ENCODE peak calls at places on chromosomes 2 and 18, in eight cellular contexts. D, H, K, T, Z, B, F and Q are unnamed samples.

GRCh38 chr2:2148776-2149175 is 182.3 kb downstream of the MYT1L start:
- DNase-seq in D (no peak), H (no peak), K (no peak), T (no peak), Z (no peak), B (no peak), F (no peak), Q (no peak)

GRCh38 chr18:69161383-69162028 is 239.2 kb upstream of the DOK6 start:
- DNase-seq in D (peak; percentile 63), H (peak; percentile 1), K (no peak), T (peak; percentile 48), Z (no peak), B (no peak), F (peak; percentile 5), Q (no peak)

GRCh38 chr2:188395903-188396699 is 104.4 kb downstream of the GULP1 start:
- DNase-seq in D (no peak), H (no peak), K (no peak), T (no peak), Z (no peak), B (no peak), F (no peak), Q (no peak)

GRCh38 chr2:224438726-224439125 is 36.8 kb upstream of the FAM124B start:
- DNase-seq in D (no peak), H (no peak), K (no peak), T (no peak), Z (no peak), B (no peak), F (no peak), Q (no peak)

GRCh38 chr2:231181848-231182247 is 16.6 kb upstream of the ARMC9 start:
- DNase-seq in D (peak; percentile 50), H (peak; percentile 66), K (no peak), T (peak; percentile 48), Z (peak; percentile 90), B (no peak), F (no peak), Q (peak; percentile 88)

GRCh38 chr18:3466051-3466450 is 16.1 kb downstream of the TGIF1 start:
- DNase-seq in D (peak; percentile 90), H (peak; percentile 66), K (no peak), T (peak; percentile 90), Z (no peak), B (peak; percentile 40), F (no peak), Q (no peak)

GRCh38 chr2:84963692-84964405 is 7.1 kb upstream of the KCMF1 start:
- DNase-seq in D (peak; percentile 97), H (peak; percentile 76), K (no peak), T (peak; percentile 85), Z (no peak), B (no peak), F (no peak), Q (no peak)

GRCh38 chr2:144703852-144704324 is 184.0 kb upstream of the ZEB2 start:
- DNase-seq in D (peak; percentile 61), H (peak; percentile 53), K (peak; percentile 20), T (peak; percentile 73), Z (peak; percentile 34), B (peak; percentile 35), F (peak; percentile 9), Q (no peak)

GRCh38 chr2:9095226-9095625 is 91.7 kb upstream of the MBOAT2 start:
- DNase-seq in D (no peak), H (no peak), K (no peak), T (no peak), Z (no peak), B (no peak), F (no peak), Q (no peak)

GRCh38 chr2:9094117-9094516 is 90.6 kb upstream of the MBOAT2 start:
- DNase-seq in D (no peak), H (no peak), K (no peak), T (no peak), Z (no peak), B (no peak), F (no peak), Q (no peak)

GRCh38 chr2:9097239-9097638 is 93.8 kb upstream of the MBOAT2 start:
- DNase-seq in D (no peak), H (no peak), K (no peak), T (no peak), Z (no peak), B (no peak), F (no peak), Q (no peak)

GRCh38 chr2:9096761-9097160 is 93.3 kb upstream of the MBOAT2 start:
- DNase-seq in D (no peak), H (no peak), K (no peak), T (no peak), Z (no peak), B (no peak), F (no peak), Q (no peak)

DNA sequence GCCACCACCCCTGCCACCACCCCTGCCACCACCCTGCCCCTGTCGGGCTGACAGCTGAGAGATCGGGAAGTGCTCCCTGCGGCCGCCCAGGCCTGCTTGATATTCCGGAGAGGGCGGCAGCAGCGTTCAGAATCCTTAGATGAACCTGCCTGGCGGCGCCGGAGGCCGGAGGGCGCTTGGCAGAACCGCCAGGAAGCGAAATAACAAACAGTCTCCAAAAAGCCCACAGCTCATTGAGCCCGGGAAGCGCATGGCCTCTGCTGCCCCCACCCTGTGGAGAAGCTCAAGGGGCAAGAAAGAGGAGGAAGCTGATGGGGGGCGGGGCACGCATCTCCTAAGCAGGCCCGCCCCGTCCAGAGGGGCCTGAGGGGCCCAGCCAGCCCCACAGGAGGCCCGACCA is 92.2 kb upstream of the MBOAT2 start:
- DNase-seq in D (peak; percentile 44), H (no peak), K (no peak), T (peak; percentile 55), Z (no peak), B (no peak), F (no peak), Q (no peak)
- TF ChIP-seq CTCF in D (peak; percentile 42), H (no peak), K (no peak), T (peak; percentile 34), Z (no peak), B (no peak), F (peak; percentile 7), Q (no peak)

GRCh38 chr2:7424481-7424880 is 507.3 kb downstream of the RNF144A start:
- DNase-seq in D (no peak), H (no peak), K (no peak), T (no peak), Z (no peak), B (no peak), F (no peak), Q (no peak)

GRCh38 chr2:7428444-7429204 is 511.4 kb downstream of the RNF144A start:
- DNase-seq in D (no peak), H (no peak), K (no peak), T (no peak), Z (no peak), B (no peak), F (no peak), Q (no peak)

GRCh38 chr2:7430421-7430868 is 513.2 kb downstream of the RNF144A start:
- DNase-seq in D (no peak), H (no peak), K (no peak), T (no peak), Z (no peak), B (no peak), F (no peak), Q (no peak)

GRCh38 chr2:7429733-7430132 is 512.5 kb downstream of the RNF144A start:
- DNase-seq in D (no peak), H (peak; percentile 15), K (no peak), T (no peak), Z (no peak), B (no peak), F (no peak), Q (no peak)

DNA sequence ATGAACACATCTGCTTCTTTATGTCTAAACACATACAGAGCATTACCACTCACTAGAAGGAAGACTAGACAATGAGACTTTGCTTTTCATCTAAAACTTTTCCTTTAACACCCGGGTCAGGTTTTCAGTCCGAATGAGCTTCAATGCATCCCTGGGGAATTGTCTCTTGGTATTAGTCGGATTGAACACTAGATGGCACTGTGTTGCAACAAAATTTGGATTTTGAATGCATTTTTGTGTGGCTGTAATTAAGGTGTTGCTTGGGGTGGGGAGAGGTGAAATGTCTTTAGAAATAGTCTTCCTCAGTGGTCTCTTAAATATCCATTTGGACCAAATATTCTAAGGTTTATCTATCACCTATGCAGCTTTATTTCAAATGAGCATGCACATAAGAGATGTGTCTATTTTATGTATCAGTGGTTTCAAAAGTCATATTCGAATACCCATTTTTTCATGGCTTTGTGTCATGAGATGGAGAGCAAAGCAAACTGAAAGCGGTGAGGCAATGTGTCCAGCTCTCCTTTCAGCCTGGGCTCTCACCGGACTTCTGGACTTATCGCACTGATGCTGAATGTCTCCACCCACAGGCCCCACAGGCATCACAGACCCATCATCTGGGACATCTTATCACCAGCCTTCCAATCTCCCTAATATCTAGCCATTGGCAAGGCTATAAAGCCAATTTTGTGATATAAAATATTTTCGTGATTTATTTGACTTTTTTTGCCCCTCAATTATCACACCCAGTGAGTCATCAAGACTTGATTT is 510.3 kb downstream of the RNF144A start:
- DNase-seq in D (peak; percentile 51), H (peak; percentile 60), K (no peak), T (peak; percentile 33), Z (no peak), B (peak; percentile 85), F (no peak), Q (no peak)
- TF ChIP-seq CTCF in D (peak; percentile 63), H (peak; percentile 87), K (peak; percentile 84), T (peak; percentile 64), Z (peak; percentile 66), B (peak; percentile 79), F (peak; percentile 46), Q (peak; percentile 38)

GRCh38 chr2:86082768-86083167 is 22.9 kb downstream of the POLR1A start:
- DNase-seq in D (no peak), H (no peak), K (no peak), T (no peak), Z (no peak), B (no peak), F (no peak), Q (no peak)

DNA sequence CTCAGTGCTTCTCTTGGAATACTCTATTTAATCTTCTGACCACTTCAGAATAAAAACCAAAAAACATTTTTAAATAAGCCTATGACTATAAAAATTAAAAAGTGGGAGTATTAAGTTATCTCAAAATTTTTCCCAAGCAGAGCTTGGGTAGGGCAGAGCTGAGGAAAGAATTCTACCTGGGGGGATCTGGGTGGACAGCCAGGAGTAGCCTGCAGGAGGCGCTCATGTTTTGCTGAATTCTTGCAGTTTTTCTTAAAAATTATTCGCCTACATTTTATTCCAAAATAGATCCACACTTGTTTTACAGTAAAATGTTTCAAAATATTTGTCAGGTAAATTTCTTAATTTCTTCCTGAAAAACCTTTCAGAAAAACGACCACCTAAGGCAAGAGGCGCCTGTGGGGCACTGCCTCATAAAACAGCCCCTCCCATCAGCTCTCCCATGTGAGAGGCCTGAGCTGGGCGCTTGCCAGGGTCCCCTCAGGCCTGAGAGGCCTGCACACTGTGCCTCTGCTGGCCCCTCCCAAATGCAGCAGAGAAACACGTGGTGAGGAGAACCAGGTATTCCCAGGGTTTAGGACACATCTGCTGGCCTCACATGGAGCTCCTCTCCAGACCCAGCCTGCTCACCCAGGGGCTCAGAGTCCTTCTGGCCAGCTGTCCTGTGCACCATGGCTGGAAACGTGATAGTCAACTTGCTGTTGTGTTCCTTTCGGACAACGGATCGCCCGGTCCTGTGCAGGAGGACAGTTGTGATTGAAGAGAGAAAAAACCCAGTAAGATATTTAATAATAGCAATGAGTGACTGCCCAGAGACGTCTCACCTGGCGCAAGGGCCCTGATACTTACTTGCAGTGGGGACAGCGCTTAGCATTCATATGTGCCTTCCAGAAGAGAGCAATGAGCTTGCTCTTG is 17.5 kb downstream of the POLR1A start:
- DNase-seq in D (no peak), H (no peak), K (no peak), T (no peak), Z (no peak), B (no peak), F (no peak), Q (no peak)
- TF ChIP-seq CTCF in D (peak; percentile 24), H (peak; percentile 60), K (no peak), T (no peak), Z (peak; percentile 23), B (peak; percentile 57), F (peak; percentile 3), Q (no peak)

GRCh38 chr2:9574314-9574713 is 18.7 kb upstream of the ADAM17 start:
- DNase-seq in D (no peak), H (no peak), K (no peak), T (peak; percentile 38), Z (no peak), B (no peak), F (no peak), Q (no peak)

GRCh38 chr2:9573840-9574239 is 18.2 kb upstream of the ADAM17 start:
- DNase-seq in D (no peak), H (no peak), K (no peak), T (no peak), Z (no peak), B (no peak), F (no peak), Q (no peak)

GRCh38 chr2:9573013-9573708 is 17.5 kb upstream of the ADAM17 start:
- DNase-seq in D (peak; percentile 65), H (no peak), K (no peak), T (peak; percentile 39), Z (no peak), B (no peak), F (no peak), Q (no peak)

GRCh38 chr2:9565436-9566153 is 10.0 kb upstream of the ADAM17 start:
- DNase-seq in D (peak; percentile 96), H (peak; percentile 85), K (peak; percentile 82), T (peak; percentile 95), Z (peak; percentile 84), B (peak; percentile 26), F (peak; percentile 84), Q (peak; percentile 85)

DNA sequence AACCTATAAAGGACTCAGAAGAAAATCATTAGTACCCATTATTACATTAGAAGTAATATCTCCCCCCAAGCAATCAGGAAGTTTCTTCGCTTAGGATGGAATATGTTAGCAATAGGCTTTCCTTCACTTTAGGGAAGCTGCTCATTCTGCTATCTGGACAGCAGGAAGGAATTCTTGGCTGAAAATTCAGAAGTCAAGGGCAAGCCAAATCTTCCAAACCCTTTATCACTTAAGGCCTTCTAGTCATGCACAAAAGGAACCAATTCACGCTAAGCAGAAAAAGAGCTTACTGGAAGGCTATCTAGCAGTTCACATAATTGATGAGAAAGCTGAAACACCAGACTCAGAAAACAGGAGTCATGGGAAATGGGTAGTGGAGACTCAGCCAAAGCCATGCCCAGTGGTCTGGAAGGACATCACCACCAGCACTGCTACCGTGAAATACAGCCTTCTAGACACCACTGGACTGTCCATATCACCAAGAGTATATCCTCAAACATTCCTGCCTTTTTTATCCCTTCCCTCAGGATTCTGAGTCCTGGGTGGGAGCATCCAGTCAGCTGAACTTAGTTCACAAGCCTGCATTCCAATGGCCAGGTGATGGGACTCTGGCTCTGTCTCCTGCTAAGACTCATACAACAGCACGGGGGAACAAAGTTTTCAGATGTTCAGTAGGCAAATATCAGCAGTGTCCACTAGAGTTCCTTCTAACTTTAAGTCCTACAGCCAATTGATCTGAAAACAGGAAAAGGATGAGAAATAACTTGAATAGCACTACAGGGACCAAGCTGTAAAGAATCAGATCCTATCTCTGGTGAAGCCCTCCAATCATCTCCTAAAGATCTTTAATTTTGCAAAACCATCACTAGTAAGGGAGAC is 14.8 kb upstream of the ADAM17 start:
- DNase-seq in D (no peak), H (no peak), K (no peak), T (peak; percentile 44), Z (no peak), B (no peak), F (no peak), Q (no peak)
- TF ChIP-seq CTCF in D (peak; percentile 5), H (peak; percentile 10), K (no peak), T (no peak), Z (no peak), B (no peak), F (no peak), Q (no peak)